ENCODE peak calls at places on chromosomes 5 and 9, in eight cellular contexts. One of them, this sample, is unnamed. For H3K36me3 and H3K4me1, the result is how much of the 10 kb centered on the place peaks cover.

GRCh38 chr5:180799194-180799593 is 3.4 kb downstream of the MGAT1 start:
- DNase-seq in right lobe of liver: peak
- DNase-seq in suprapubic skin: no peak
- DNase-seq in DND-41: no peak
- DNase-seq in naive thymus-derived CD4-positive, alpha-beta T cell: no peak
- DNase-seq in uterus: no peak
- DNase-seq in mesenchymal stem cell: no peak
- DNase-seq in CD8-positive, alpha-beta memory T cell: no peak
- DNase-seq in this sample: no peak

GRCh38 chr9:93190133-93190525 is 6.2 kb downstream of the WNK2 start:
- DNase-seq in suprapubic skin: no peak
- DNase-seq in mesenchymal stem cell: no peak
- DNase-seq in DND-41: no peak
- DNase-seq in CD8-positive, alpha-beta memory T cell: no peak
- DNase-seq in uterus: no peak
- DNase-seq in right lobe of liver: no peak
- DNase-seq in naive thymus-derived CD4-positive, alpha-beta T cell: no peak
- DNase-seq in this sample: no peak

GRCh38 chr9:17394868-17395488 is 183.9 kb upstream of the SH3GL2 start:
- DNase-seq in DND-41: no peak
- DNase-seq in uterus: no peak
- DNase-seq in naive thymus-derived CD4-positive, alpha-beta T cell: no peak
- DNase-seq in mesenchymal stem cell: no peak
- DNase-seq in suprapubic skin: no peak
- DNase-seq in right lobe of liver: no peak
- DNase-seq in CD8-positive, alpha-beta memory T cell: no peak
- DNase-seq in this sample: no peak

GRCh38 chr5:168472329-168472728 is 13.9 kb upstream of the RARS1 start:
- DNase-seq in suprapubic skin: no peak
- DNase-seq in right lobe of liver: no peak
- DNase-seq in naive thymus-derived CD4-positive, alpha-beta T cell: no peak
- DNase-seq in uterus: no peak
- DNase-seq in DND-41: no peak
- DNase-seq in mesenchymal stem cell: peak
- DNase-seq in CD8-positive, alpha-beta memory T cell: no peak
- DNase-seq in this sample: peak

GRCh38 chr9:33076031-33076359 is 479 bp downstream of the SMU1 start:
- DNase-seq in suprapubic skin: no peak
- DNase-seq in uterus: no peak
- DNase-seq in DND-41: no peak
- DNase-seq in right lobe of liver: no peak
- DNase-seq in CD8-positive, alpha-beta memory T cell: no peak
- DNase-seq in mesenchymal stem cell: peak
- DNase-seq in naive thymus-derived CD4-positive, alpha-beta T cell: no peak
- DNase-seq in this sample: no peak

GRCh38 chr5:149651686-149652085 is 70.4 kb downstream of the ARHGEF37 start:
- DNase-seq in mesenchymal stem cell: no peak
- DNase-seq in uterus: no peak
- DNase-seq in right lobe of liver: peak
- DNase-seq in naive thymus-derived CD4-positive, alpha-beta T cell: peak
- DNase-seq in suprapubic skin: no peak
- DNase-seq in CD8-positive, alpha-beta memory T cell: no peak
- DNase-seq in DND-41: no peak
- DNase-seq in this sample: no peak

GRCh38 chr5:141560725-141561483 is 57.9 kb downstream of the DIAPH1 start:
- DNase-seq in DND-41: no peak
- DNase-seq in right lobe of liver: peak
- DNase-seq in naive thymus-derived CD4-positive, alpha-beta T cell: no peak
- DNase-seq in suprapubic skin: peak
- DNase-seq in mesenchymal stem cell: peak
- DNase-seq in CD8-positive, alpha-beta memory T cell: no peak
- DNase-seq in uterus: peak
- DNase-seq in this sample: peak

GRCh38 chr9:126511426-126511825 is 102.3 kb upstream of the LMX1B start:
- DNase-seq in right lobe of liver: no peak
- DNase-seq in mesenchymal stem cell: no peak
- DNase-seq in uterus: no peak
- DNase-seq in CD8-positive, alpha-beta memory T cell: no peak
- DNase-seq in DND-41: no peak
- DNase-seq in naive thymus-derived CD4-positive, alpha-beta T cell: no peak
- DNase-seq in suprapubic skin: no peak
- DNase-seq in this sample: no peak

GRCh38 chr5:100584069-100584468 is 48.9 kb downstream of the FAM174A start:
- DNase-seq in suprapubic skin: no peak
- DNase-seq in CD8-positive, alpha-beta memory T cell: no peak
- DNase-seq in DND-41: no peak
- DNase-seq in right lobe of liver: no peak
- DNase-seq in mesenchymal stem cell: no peak
- DNase-seq in naive thymus-derived CD4-positive, alpha-beta T cell: no peak
- DNase-seq in uterus: no peak
- DNase-seq in this sample: no peak

GRCh38 chr5:170201311-170201710 is 31.5 kb upstream of the C5orf58 start:
- DNase-seq in right lobe of liver: no peak
- DNase-seq in suprapubic skin: no peak
- DNase-seq in DND-41: no peak
- DNase-seq in mesenchymal stem cell: no peak
- DNase-seq in naive thymus-derived CD4-positive, alpha-beta T cell: no peak
- DNase-seq in uterus: no peak
- DNase-seq in CD8-positive, alpha-beta memory T cell: no peak
- DNase-seq in this sample: no peak

GRCh38 chr5:122844136-122844915 is 1.1 kb upstream of the SNX24 start:
- DNase-seq in DND-41: no peak
- DNase-seq in suprapubic skin: no peak
- DNase-seq in right lobe of liver: no peak
- DNase-seq in uterus: no peak
- DNase-seq in naive thymus-derived CD4-positive, alpha-beta T cell: no peak
- DNase-seq in mesenchymal stem cell: peak
- DNase-seq in CD8-positive, alpha-beta memory T cell: no peak
- DNase-seq in this sample: no peak

GRCh38 chr9:17088566-17088965 is 46.3 kb upstream of the CNTLN start:
- DNase-seq in mesenchymal stem cell: no peak
- DNase-seq in right lobe of liver: no peak
- DNase-seq in DND-41: no peak
- DNase-seq in CD8-positive, alpha-beta memory T cell: no peak
- DNase-seq in uterus: no peak
- DNase-seq in suprapubic skin: no peak
- DNase-seq in naive thymus-derived CD4-positive, alpha-beta T cell: no peak
- DNase-seq in this sample: no peak

GRCh38 chr5:142866563-142867275 is 96.5 kb downstream of the ARHGAP26 start:
- DNase-seq in mesenchymal stem cell: peak
- DNase-seq in naive thymus-derived CD4-positive, alpha-beta T cell: peak
- DNase-seq in uterus: peak
- DNase-seq in suprapubic skin: no peak
- DNase-seq in right lobe of liver: peak
- DNase-seq in DND-41: peak
- DNase-seq in CD8-positive, alpha-beta memory T cell: peak
- DNase-seq in this sample: peak

GRCh38 chr9:5499889-5500398 is 10.4 kb upstream of the PDCD1LG2 start:
- DNase-seq in uterus: no peak
- DNase-seq in naive thymus-derived CD4-positive, alpha-beta T cell: no peak
- DNase-seq in suprapubic skin: no peak
- DNase-seq in mesenchymal stem cell: peak
- DNase-seq in DND-41: no peak
- DNase-seq in right lobe of liver: peak
- DNase-seq in CD8-positive, alpha-beta memory T cell: no peak
- DNase-seq in this sample: peak
- H3K27ac ChIP-seq in uterus: peak
- H3K27ac ChIP-seq in naive thymus-derived CD4-positive, alpha-beta T cell: no peak
- H3K27ac ChIP-seq in suprapubic skin: peak
- H3K27ac ChIP-seq in mesenchymal stem cell: no peak
- H3K27ac ChIP-seq in DND-41: no peak
- H3K27ac ChIP-seq in right lobe of liver: no peak
- H3K27ac ChIP-seq in CD8-positive, alpha-beta memory T cell: no peak
- H3K27ac ChIP-seq in this sample: no peak

GRCh38 chr5:177122566-177122965 is 11.0 kb upstream of the NSD1 start:
- DNase-seq in suprapubic skin: no peak
- DNase-seq in DND-41: no peak
- DNase-seq in CD8-positive, alpha-beta memory T cell: no peak
- DNase-seq in uterus: no peak
- DNase-seq in naive thymus-derived CD4-positive, alpha-beta T cell: no peak
- DNase-seq in mesenchymal stem cell: no peak
- DNase-seq in right lobe of liver: no peak
- DNase-seq in this sample: no peak
- H3K36me3 ChIP-seq in suprapubic skin: under half
- H3K36me3 ChIP-seq in DND-41: under half
- H3K36me3 ChIP-seq in CD8-positive, alpha-beta memory T cell: under half
- H3K36me3 ChIP-seq in uterus: under half
- H3K36me3 ChIP-seq in naive thymus-derived CD4-positive, alpha-beta T cell: under half
- H3K36me3 ChIP-seq in mesenchymal stem cell: under half
- H3K36me3 ChIP-seq in right lobe of liver: under half
- H3K36me3 ChIP-seq in this sample: under half

DNA sequence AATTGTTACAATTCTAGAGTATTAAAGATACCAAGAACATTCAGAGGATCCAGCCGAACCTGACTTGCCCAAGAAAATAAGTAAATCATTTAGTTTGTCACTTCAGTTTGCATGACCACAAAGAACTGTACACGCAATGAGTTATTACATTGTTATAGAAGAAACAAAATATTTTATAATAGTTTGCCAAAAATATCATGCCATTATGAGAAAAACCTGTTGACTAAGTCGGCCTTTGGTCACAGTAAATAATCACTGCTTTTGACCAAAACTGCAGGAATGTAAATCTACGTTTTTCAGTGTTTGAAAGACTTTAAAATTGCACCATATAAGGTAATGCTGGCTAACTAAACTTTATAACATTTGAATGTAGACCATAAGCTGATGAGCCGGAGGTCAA is 27.9 kb downstream of the TRIO start:
- DNase-seq in uterus: no peak
- DNase-seq in DND-41: no peak
- DNase-seq in right lobe of liver: no peak
- DNase-seq in suprapubic skin: no peak
- DNase-seq in naive thymus-derived CD4-positive, alpha-beta T cell: no peak
- DNase-seq in CD8-positive, alpha-beta memory T cell: no peak
- DNase-seq in mesenchymal stem cell: no peak
- DNase-seq in this sample: no peak
- H3K4me1 ChIP-seq in uterus: under half
- H3K4me1 ChIP-seq in DND-41: under half
- H3K4me1 ChIP-seq in right lobe of liver: under half
- H3K4me1 ChIP-seq in suprapubic skin: under half
- H3K4me1 ChIP-seq in naive thymus-derived CD4-positive, alpha-beta T cell: under half
- H3K4me1 ChIP-seq in CD8-positive, alpha-beta memory T cell: under half
- H3K4me1 ChIP-seq in mesenchymal stem cell: under half
- H3K4me1 ChIP-seq in this sample: under half

GRCh38 chr9:131651160-131651559 is 88.7 kb downstream of the RAPGEF1 start:
- DNase-seq in CD8-positive, alpha-beta memory T cell: no peak
- DNase-seq in naive thymus-derived CD4-positive, alpha-beta T cell: no peak
- DNase-seq in right lobe of liver: no peak
- DNase-seq in mesenchymal stem cell: no peak
- DNase-seq in DND-41: no peak
- DNase-seq in suprapubic skin: no peak
- DNase-seq in uterus: no peak
- DNase-seq in this sample: no peak

GRCh38 chr9:131650254-131650653 is 89.6 kb downstream of the RAPGEF1 start:
- DNase-seq in CD8-positive, alpha-beta memory T cell: no peak
- DNase-seq in uterus: no peak
- DNase-seq in suprapubic skin: peak
- DNase-seq in DND-41: no peak
- DNase-seq in right lobe of liver: no peak
- DNase-seq in naive thymus-derived CD4-positive, alpha-beta T cell: no peak
- DNase-seq in mesenchymal stem cell: peak
- DNase-seq in this sample: no peak

GRCh38 chr9:131645078-131645776 is 94.6 kb downstream of the RAPGEF1 start:
- DNase-seq in naive thymus-derived CD4-positive, alpha-beta T cell: no peak
- DNase-seq in right lobe of liver: no peak
- DNase-seq in DND-41: no peak
- DNase-seq in mesenchymal stem cell: peak
- DNase-seq in uterus: no peak
- DNase-seq in CD8-positive, alpha-beta memory T cell: no peak
- DNase-seq in suprapubic skin: no peak
- DNase-seq in this sample: no peak

GRCh38 chr9:131651599-131651998 is 88.3 kb downstream of the RAPGEF1 start:
- DNase-seq in mesenchymal stem cell: peak
- DNase-seq in suprapubic skin: no peak
- DNase-seq in uterus: no peak
- DNase-seq in naive thymus-derived CD4-positive, alpha-beta T cell: no peak
- DNase-seq in CD8-positive, alpha-beta memory T cell: no peak
- DNase-seq in right lobe of liver: no peak
- DNase-seq in DND-41: no peak
- DNase-seq in this sample: no peak

DNA sequence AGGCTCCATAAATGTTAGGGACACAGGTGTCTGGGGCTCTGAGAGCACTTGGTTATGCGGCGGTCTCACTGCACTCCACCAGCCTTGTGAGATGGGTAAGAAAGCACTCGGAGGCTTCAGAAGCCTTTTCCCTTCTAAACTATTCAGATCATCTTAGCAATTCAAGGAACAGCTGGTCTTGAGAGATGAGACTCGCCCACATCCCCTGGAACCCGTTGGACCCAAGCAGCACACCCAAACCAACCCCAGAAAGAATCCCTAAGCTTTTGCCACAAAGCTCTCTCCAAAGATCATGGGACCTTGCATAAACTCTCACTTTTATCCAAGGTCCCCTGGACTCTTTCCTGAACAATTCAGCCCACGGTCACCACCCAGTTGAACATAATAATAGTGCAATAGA is 90.2 kb downstream of the RAPGEF1 start:
- DNase-seq in CD8-positive, alpha-beta memory T cell: no peak
- DNase-seq in naive thymus-derived CD4-positive, alpha-beta T cell: no peak
- DNase-seq in DND-41: no peak
- DNase-seq in uterus: no peak
- DNase-seq in mesenchymal stem cell: no peak
- DNase-seq in right lobe of liver: no peak
- DNase-seq in suprapubic skin: no peak
- DNase-seq in this sample: no peak
- H3K27ac ChIP-seq in CD8-positive, alpha-beta memory T cell: no peak
- H3K27ac ChIP-seq in naive thymus-derived CD4-positive, alpha-beta T cell: no peak
- H3K27ac ChIP-seq in DND-41: no peak
- H3K27ac ChIP-seq in uterus: no peak
- H3K27ac ChIP-seq in mesenchymal stem cell: no peak
- H3K27ac ChIP-seq in right lobe of liver: no peak
- H3K27ac ChIP-seq in suprapubic skin: peak
- H3K27ac ChIP-seq in this sample: no peak

DNA sequence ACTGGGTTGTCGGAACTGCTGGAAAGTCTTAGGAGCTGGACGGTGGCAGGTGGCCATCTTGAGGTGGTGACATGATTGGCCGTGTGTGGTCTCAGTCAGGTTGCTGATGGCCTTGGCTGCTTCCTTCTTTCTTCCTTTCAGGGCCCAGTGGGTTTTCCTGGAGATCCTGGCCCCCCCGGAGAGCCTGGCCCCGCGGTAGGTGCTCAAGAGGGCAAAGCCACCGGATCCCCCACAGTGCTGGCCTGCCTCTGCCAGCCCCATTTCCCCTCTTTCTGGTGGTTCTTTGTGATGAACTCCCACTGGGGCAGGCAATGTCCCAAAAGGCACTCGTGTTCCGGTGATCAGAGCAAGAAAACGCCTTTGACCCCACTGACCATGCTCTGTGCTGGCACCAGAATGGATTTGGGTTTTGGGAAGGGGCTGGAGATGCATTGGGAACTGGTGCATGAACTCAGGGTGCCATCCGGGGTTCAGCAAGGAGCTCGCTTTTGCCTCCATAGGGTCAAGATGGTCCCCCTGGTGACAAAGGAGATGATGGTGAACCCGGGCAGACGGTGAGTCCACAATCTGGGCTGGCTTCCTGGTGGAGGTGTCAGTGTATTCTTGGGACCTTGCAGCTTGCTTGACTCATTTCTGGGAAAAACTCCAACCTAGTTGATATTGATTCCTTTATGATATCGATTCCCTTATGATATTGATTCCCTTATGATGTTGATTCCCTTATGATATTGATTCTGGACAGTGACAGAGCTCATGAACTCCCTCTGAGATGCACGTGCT is 65.0 kb upstream of the FCN2 start:
- DNase-seq in naive thymus-derived CD4-positive, alpha-beta T cell: no peak
- DNase-seq in DND-41: no peak
- DNase-seq in mesenchymal stem cell: no peak
- DNase-seq in right lobe of liver: no peak
- DNase-seq in uterus: no peak
- DNase-seq in suprapubic skin: no peak
- DNase-seq in CD8-positive, alpha-beta memory T cell: no peak
- DNase-seq in this sample: no peak
- H3K36me3 ChIP-seq in naive thymus-derived CD4-positive, alpha-beta T cell: under half
- H3K36me3 ChIP-seq in DND-41: under half
- H3K36me3 ChIP-seq in mesenchymal stem cell: half or more
- H3K36me3 ChIP-seq in right lobe of liver: under half
- H3K36me3 ChIP-seq in uterus: under half
- H3K36me3 ChIP-seq in suprapubic skin: half or more
- H3K36me3 ChIP-seq in CD8-positive, alpha-beta memory T cell: under half
- H3K36me3 ChIP-seq in this sample: under half